ENCODE peak calls at places on chromosomes 16 and 17, in eight cellular contexts. R is effector memory CD4-positive, alpha-beta T cell; I is ELR; L is transverse colon; T is CD8-positive, alpha-beta memory T cell; F is AG08395; V is HFFc6; B is stimulated activated CD4-positive, alpha-beta T cell treated with anti-CD3 and anti-CD28 coated beads, Interleukin-4, amount 100 ng/mL, for 1 hour. Q is an unnamed sample.

GRCh38 chr17:19016881-19017280 is 12.3 kb upstream of the FAM83G start:
- DNase-seq in R (no peak), I (no peak), L (no peak), T (no peak), F (no peak), V (no peak), B (no peak), Q (no peak)

GRCh38 chr17:40844671-40845107 is 22.3 kb upstream of the KRT10 start:
- DNase-seq in R (no peak), I (no peak), L (no peak), T (no peak), F (no peak), V (no peak), B (no peak), Q (no peak)

GRCh38 chr17:17587614-17588336 is 3.7 kb downstream of the PEMT start:
- DNase-seq in R (no peak), I (no peak), L (no peak), T (no peak), F (no peak), V (no peak), B (no peak), Q (no peak)

GRCh38 chr16:85234310-85235235 is 122.3 kb upstream of the CIBAR2 start:
- DNase-seq in R (no peak), I (peak; percentile 72), L (peak; percentile 50), T (no peak), F (peak; percentile 92), V (peak; percentile 52), B (no peak), Q (peak; percentile 87)

GRCh38 chr16:77675464-77676324 is 46.6 kb upstream of the NUDT7 start:
- DNase-seq in R (peak; percentile 11), I (peak; percentile 67), L (peak; percentile 71), T (peak; percentile 33), F (peak; percentile 78), V (peak; percentile 57), B (peak; percentile 24), Q (peak; percentile 70)

GRCh38 chr17:80319262-80319998 is 58.8 kb downstream of the RNF213 start:
- DNase-seq in R (no peak), I (no peak), L (no peak), T (no peak), F (no peak), V (no peak), B (no peak), Q (no peak)

GRCh38 chr17:72560303-72561247 is 439.8 kb downstream of the SOX9 start:
- DNase-seq in R (no peak), I (peak; percentile 64), L (peak; percentile 81), T (peak; percentile 13), F (peak; percentile 84), V (peak; percentile 21), B (peak; percentile 10), Q (peak; percentile 86)

GRCh38 chr17:61361084-61361483 is 38.6 kb upstream of the TBX2 start:
- DNase-seq in R (no peak), I (peak; percentile 70), L (no peak), T (no peak), F (peak; percentile 83), V (peak; percentile 68), B (no peak), Q (peak; percentile 79)

GRCh38 chr17:4968916-4969550 is 1.4 kb upstream of the SPAG7 start:
- DNase-seq in R (no peak), I (peak; percentile 95), L (no peak), T (no peak), F (peak; percentile 76), V (peak; percentile 89), B (peak; percentile 34), Q (no peak)

GRCh38 chr17:57622327-57622885 is 122.7 kb downstream of the CCDC182 start:
- DNase-seq in R (no peak), I (no peak), L (no peak), T (no peak), F (no peak), V (no peak), B (no peak), Q (no peak)

GRCh38 chr16:76531236-76531635 is 254.0 kb downstream of the CNTNAP4 start:
- DNase-seq in R (no peak), I (no peak), L (no peak), T (no peak), F (no peak), V (no peak), B (no peak), Q (no peak)

GRCh38 chr16:68091604-68092261 is 6.6 kb downstream of the NFATC3 start:
- DNase-seq in R (no peak), I (peak; percentile 38), L (no peak), T (no peak), F (no peak), V (peak; percentile 52), B (no peak), Q (peak; percentile 38)

GRCh38 chr16:704552-705380 is 835 bp downstream of the FBXL16 start:
- DNase-seq in R (no peak), I (no peak), L (no peak), T (no peak), F (no peak), V (no peak), B (no peak), Q (no peak)

GRCh38 chr16:58661199-58661830 is 23.3 kb downstream of the SLC38A7 start:
- DNase-seq in R (no peak), I (peak; percentile 95), L (peak; percentile 38), T (no peak), F (peak; percentile 95), V (peak; percentile 91), B (no peak), Q (peak; percentile 97)

GRCh38 chr16:27625050-27625697 is 75.2 kb downstream of the KATNIP start:
- DNase-seq in R (no peak), I (no peak), L (peak; percentile 45), T (no peak), F (peak; percentile 65), V (no peak), B (no peak), Q (no peak)

GRCh38 chr17:8320262-8320661 is 10.2 kb downstream of the ARHGEF15 start:
- DNase-seq in R (no peak), I (no peak), L (no peak), T (no peak), F (no peak), V (no peak), B (no peak), Q (no peak)

Q was measured in HTR-8/SVneo.